ENCODE peak calls at places on chromosomes 11 and 22, in ten cellular contexts. O is BJ; D is tibial artery; F is cardiac fibroblast; N is fibroblast of mammary gland; E is lower lobe of right lung; M is hepatocyte; T is effector memory CD4-positive, alpha-beta T cell; J is A673; K is uterus. Z is an unnamed sample.

GRCh38 chr22:37626144-37626543 is 13.3 kb upstream of the SH3BP1 start:
- DNase-seq in O (no peak), D (peak), F (peak), N (peak), E (peak), M (peak), T (no peak), J (peak), K (peak), Z (no peak)

GRCh38 chr11:34345012-34345804 is 12.6 kb downstream of the ABTB2 start:
- DNase-seq in O (peak), D (no peak), F (peak), N (peak), E (no peak), M (peak), T (no peak), J (peak), K (peak), Z (peak)

GRCh38 chr11:43567396-43567975 is 113.1 kb upstream of the HSD17B12 start:
- DNase-seq in O (no peak), D (no peak), F (peak), N (peak), E (no peak), M (peak), T (no peak), J (peak), K (no peak), Z (peak)

GRCh38 chr11:114317738-114318137 is 21.5 kb downstream of the NNMT start:
- DNase-seq in O (no peak), D (peak), F (peak), N (peak), E (no peak), M (peak), T (no peak), J (peak), K (peak), Z (peak)

GRCh38 chr11:33329705-33330329 is 72.6 kb downstream of the HIPK3 start:
- DNase-seq in O (no peak), D (no peak), F (peak), N (peak), E (no peak), M (peak), T (peak), J (peak), K (no peak), Z (peak)

GRCh38 chr22:26476705-26477340 is 6.8 kb downstream of the HPS4 start:
- DNase-seq in O (no peak), D (no peak), F (peak), N (no peak), E (no peak), M (no peak), T (no peak), J (no peak), K (no peak), Z (peak)

GRCh38 chr11:2358754-2359444 is 18.2 kb upstream of the CD81 start:
- DNase-seq in O (no peak), D (no peak), F (no peak), N (no peak), E (no peak), M (no peak), T (no peak), J (no peak), K (no peak), Z (no peak)

GRCh38 chr11:11241284-11241683 is 111.8 kb downstream of the CSNK2A3 start:
- DNase-seq in O (no peak), D (no peak), F (no peak), N (no peak), E (no peak), M (no peak), T (no peak), J (no peak), K (no peak), Z (no peak)

GRCh38 chr22:50271519-50271970 is 1.4 kb upstream of the MAPK11 start:
- DNase-seq in O (no peak), D (no peak), F (peak), N (peak), E (no peak), M (peak), T (peak), J (peak), K (peak), Z (peak)

GRCh38 chr11:75196426-75196825 is 44.1 kb upstream of the TPBGL start:
- DNase-seq in O (no peak), D (peak), F (no peak), N (no peak), E (no peak), M (no peak), T (no peak), J (no peak), K (no peak), Z (no peak)

GRCh38 chr11:134275534-134276395 is at the start of gene GLB1L3:
- DNase-seq in O (no peak), D (no peak), F (peak), N (no peak), E (no peak), M (peak), T (peak), J (peak), K (peak), Z (no peak)

GRCh38 chr11:46836431-46836830 is 9.6 kb downstream of the CKAP5 start:
- DNase-seq in O (no peak), D (no peak), F (no peak), N (no peak), E (no peak), M (no peak), T (no peak), J (no peak), K (no peak), Z (no peak)

GRCh38 chr22:46881373-46882118 is 119.1 kb downstream of the TBC1D22A start:
- DNase-seq in O (no peak), D (no peak), F (peak), N (peak), E (no peak), M (no peak), T (no peak), J (no peak), K (no peak), Z (no peak)

GRCh38 chr22:41106122-41106968 is 14.0 kb downstream of the EP300 start:
- DNase-seq in O (no peak), D (no peak), F (peak), N (peak), E (no peak), M (no peak), T (no peak), J (no peak), K (peak), Z (peak)

GRCh38 chr11:102382384-102382783 is 35.4 kb downstream of the BIRC2 start:
- DNase-seq in O (no peak), D (no peak), F (no peak), N (peak), E (no peak), M (no peak), T (no peak), J (no peak), K (no peak), Z (no peak)

GRCh38 chr11:12893787-12894672 is 115.1 kb upstream of the RASSF10 start:
- DNase-seq in O (no peak), D (peak), F (peak), N (peak), E (peak), M (peak), T (peak), J (peak), K (peak), Z (peak)

GRCh38 chr11:88508558-88508807 is 170.9 kb upstream of the CTSC start:
- DNase-seq in O (no peak), D (no peak), F (no peak), N (no peak), E (no peak), M (peak), T (no peak), J (no peak), K (no peak), Z (no peak)

GRCh38 chr11:99015634-99016454 is 4.9 kb upstream of the CNTN5 start:
- DNase-seq in O (no peak), D (no peak), F (peak), N (peak), E (no peak), M (peak), T (no peak), J (peak), K (no peak), Z (peak)

GRCh38 chr11:28223577-28223976 is 115.4 kb downstream of the METTL15 start:
- DNase-seq in O (no peak), D (no peak), F (no peak), N (no peak), E (no peak), M (no peak), T (no peak), J (no peak), K (no peak), Z (no peak)

GRCh38 chr11:61637287-61637686 is 42.9 kb upstream of the DAGLA start:
- DNase-seq in O (no peak), D (no peak), F (no peak), N (no peak), E (no peak), M (no peak), T (no peak), J (no peak), K (no peak), Z (no peak)

GRCh38 chr11:61636676-61637075 is 43.5 kb upstream of the DAGLA start:
- DNase-seq in O (no peak), D (no peak), F (no peak), N (no peak), E (no peak), M (no peak), T (no peak), J (no peak), K (no peak), Z (no peak)

GRCh38 chr11:61635787-61636186 is 44.4 kb upstream of the DAGLA start:
- DNase-seq in O (no peak), D (no peak), F (no peak), N (no peak), E (no peak), M (no peak), T (no peak), J (no peak), K (no peak), Z (no peak)

GRCh38 chr11:61642162-61642561 is 38.0 kb upstream of the DAGLA start:
- DNase-seq in O (no peak), D (no peak), F (no peak), N (no peak), E (no peak), M (no peak), T (no peak), J (no peak), K (no peak), Z (no peak)

GRCh38 chr11:61639816-61640443 is 40.3 kb upstream of the DAGLA start:
- DNase-seq in O (no peak), D (no peak), F (peak), N (peak), E (no peak), M (no peak), T (no peak), J (no peak), K (no peak), Z (peak)
- H3K4me3 ChIP-seq in O (no peak), D (no peak), F (no peak), N (no peak), E (no peak), M (no peak), T (no peak), J (no peak), K (no peak), Z (no peak)

GRCh38 chr11:61586792-61587430 is 6.0 kb upstream of the SYT7 start:
- DNase-seq in O (no peak), D (no peak), F (no peak), N (no peak), E (no peak), M (peak), T (no peak), J (no peak), K (no peak), Z (no peak)
- H3K4me3 ChIP-seq in O (no peak), D (peak), F (no peak), N (peak), E (peak), M (no peak), T (no peak), J (peak), K (peak), Z (no peak)

GRCh38 chr22:31628969-31629723 is 32.9 kb downstream of the PISD start:
- DNase-seq in O (no peak), D (no peak), F (no peak), N (no peak), E (peak), M (no peak), T (no peak), J (no peak), K (no peak), Z (no peak)
- H3K4me3 ChIP-seq in O (peak), D (peak), F (peak), N (peak), E (peak), M (no peak), T (no peak), J (peak), K (no peak), Z (peak)

DNA sequence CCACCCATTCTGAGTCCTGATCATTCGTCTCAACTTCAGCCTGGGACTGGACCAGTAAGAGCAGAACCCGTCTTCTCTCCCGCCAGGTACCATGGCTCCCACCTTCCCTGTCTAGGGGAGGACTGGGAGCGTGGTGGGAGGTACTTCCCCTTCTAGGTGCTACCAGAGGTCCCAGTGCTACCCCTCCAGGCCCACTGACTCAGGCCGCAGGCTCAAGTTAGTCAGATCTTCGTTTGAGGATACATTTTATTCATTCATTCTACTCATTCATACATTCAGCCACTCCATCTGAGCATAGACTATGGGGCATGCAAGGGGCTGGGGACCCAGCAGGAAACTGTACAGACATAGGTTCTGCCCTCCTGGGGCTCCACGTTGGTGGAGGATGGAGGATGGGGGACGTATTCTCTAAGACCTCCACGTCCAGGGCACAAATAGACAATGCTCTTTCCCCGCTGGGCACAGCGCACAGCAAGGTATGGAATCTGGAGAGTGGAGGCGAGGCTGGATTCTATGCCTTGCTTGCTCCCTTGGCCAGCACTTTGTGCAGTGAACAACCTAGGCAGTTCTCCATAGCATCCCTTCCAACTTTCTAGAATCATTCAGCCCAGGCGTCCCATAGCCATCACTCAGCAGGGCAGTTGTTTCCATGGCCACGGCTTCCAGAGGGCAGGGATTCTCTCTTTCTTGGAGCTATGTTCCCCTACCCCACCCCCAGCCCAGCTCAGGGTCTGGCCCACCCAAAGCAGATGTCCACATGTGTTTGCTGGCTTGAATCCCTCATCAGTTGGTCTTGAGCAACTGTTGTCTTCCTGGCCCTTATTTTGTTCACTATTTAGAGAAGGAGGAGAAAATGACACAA is 1.1 kb upstream of the RAB3IL1 start:
- DNase-seq in O (no peak), D (no peak), F (no peak), N (peak), E (no peak), M (no peak), T (no peak), J (no peak), K (peak), Z (no peak)
- H3K4me3 ChIP-seq in O (no peak), D (no peak), F (peak), N (no peak), E (no peak), M (no peak), T (no peak), J (peak), K (peak), Z (no peak)

GRCh38 chr11:79206951-79207350 is 233.9 kb downstream of the TENM4 start:
- DNase-seq in O (no peak), D (no peak), F (no peak), N (no peak), E (no peak), M (no peak), T (no peak), J (no peak), K (no peak), Z (no peak)

GRCh38 chr11:79209540-79210266 is 231.1 kb downstream of the TENM4 start:
- DNase-seq in O (no peak), D (no peak), F (no peak), N (peak), E (no peak), M (no peak), T (no peak), J (no peak), K (no peak), Z (no peak)

GRCh38 chr11:79208126-79208525 is 232.7 kb downstream of the TENM4 start:
- DNase-seq in O (no peak), D (no peak), F (no peak), N (no peak), E (no peak), M (no peak), T (no peak), J (no peak), K (no peak), Z (no peak)

DNA sequence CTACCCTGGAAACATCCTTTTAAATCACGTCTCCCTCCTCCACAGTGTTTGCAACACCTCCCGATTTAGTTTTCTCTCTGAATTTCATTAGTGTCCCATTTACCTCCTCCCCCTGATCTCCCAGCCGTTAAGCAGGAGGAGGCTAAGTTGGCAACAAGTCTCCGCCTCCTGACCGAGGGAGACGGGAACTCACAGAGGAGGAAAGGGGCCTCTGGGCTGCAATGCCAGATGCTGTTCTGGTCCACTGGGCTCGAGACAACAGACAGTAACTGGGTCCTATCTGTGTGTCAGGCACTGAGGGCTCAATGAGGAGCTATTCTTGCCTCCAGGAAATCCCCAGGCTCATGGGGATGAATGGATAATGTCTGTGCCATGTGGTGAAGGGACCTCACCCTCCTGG is 228.1 kb downstream of the TENM4 start:
- DNase-seq in O (no peak), D (no peak), F (no peak), N (no peak), E (no peak), M (no peak), T (no peak), J (no peak), K (no peak), Z (no peak)
- H3K4me3 ChIP-seq in O (no peak), D (no peak), F (no peak), N (no peak), E (no peak), M (no peak), T (no peak), J (no peak), K (no peak), Z (no peak)

GRCh38 chr11:104161751-104162450 is 2.0 kb downstream of the PDGFD start:
- DNase-seq in O (no peak), D (no peak), F (no peak), N (no peak), E (no peak), M (no peak), T (no peak), J (no peak), K (no peak), Z (no peak)
- H3K4me3 ChIP-seq in O (no peak), D (peak), F (no peak), N (no peak), E (no peak), M (no peak), T (no peak), J (no peak), K (peak), Z (no peak)

GRCh38 chr11:59878482-59878881 is at the start of gene OOSP3:
- DNase-seq in O (no peak), D (no peak), F (no peak), N (no peak), E (no peak), M (no peak), T (no peak), J (peak), K (no peak), Z (no peak)

GRCh38 chr11:59875856-59876519 is 2.6 kb upstream of the OOSP3 start:
- DNase-seq in O (no peak), D (no peak), F (no peak), N (no peak), E (no peak), M (no peak), T (no peak), J (no peak), K (no peak), Z (no peak)

GRCh38 chr11:59883597-59883996 is 5.0 kb downstream of the OOSP3 start:
- DNase-seq in O (no peak), D (no peak), F (no peak), N (no peak), E (no peak), M (no peak), T (no peak), J (no peak), K (no peak), Z (no peak)

DNA sequence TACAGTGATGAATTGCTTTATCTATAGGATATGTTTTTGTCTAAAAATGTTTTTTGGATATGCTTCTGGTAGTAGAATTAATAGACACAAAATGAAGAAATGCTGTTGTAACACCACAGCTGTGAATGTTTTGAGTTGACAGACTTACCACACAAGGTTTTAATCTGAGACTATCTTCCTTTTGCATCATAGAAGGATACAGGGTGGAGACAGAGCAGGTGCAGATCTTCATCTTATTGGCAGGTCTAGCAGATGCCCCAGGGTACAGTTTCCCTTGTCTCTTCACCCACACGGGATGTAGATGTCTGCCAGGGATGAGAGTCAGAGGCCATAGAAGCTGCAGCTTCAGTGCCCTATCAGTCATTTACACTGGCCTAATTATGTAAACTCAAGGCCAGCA is 952 bp downstream of the OOSP3 start:
- DNase-seq in O (no peak), D (no peak), F (no peak), N (no peak), E (no peak), M (no peak), T (no peak), J (no peak), K (no peak), Z (no peak)
- H3K4me3 ChIP-seq in O (no peak), D (no peak), F (no peak), N (no peak), E (no peak), M (no peak), T (no peak), J (no peak), K (no peak), Z (no peak)